ENCODE peak calls at places on chromosomes 12 and 14, in five cellular contexts. J is HepG2, N is GM12878, A is K562, F is H1. I is an unnamed sample.

GRCh38 chr14:64772394-64772950 is 68.2 kb downstream of the PLEKHG3 start:
- DNase-seq in A (no peak), F (no peak), N (no peak), J (peak; percentile 19), I (no peak)

GRCh38 chr14:36935976-36936678 is 236.3 kb downstream of the SLC25A21 start:
- DNase-seq in N (no peak), A (no peak), J (no peak), F (no peak), I (peak; percentile 57)

GRCh38 chr12:54300267-54300731 is 516 bp downstream of the NFE2 start:
- DNase-seq in F (no peak), N (no peak), J (no peak), A (no peak), I (no peak)

GRCh38 chr14:103095210-103095778 is 769 bp downstream of the EXOC3L4 start:
- DNase-seq in A (no peak), N (no peak), F (no peak), J (no peak), I (no peak)

GRCh38 chr14:61752626-61753025 is 9.6 kb upstream of the SNAPC1 start:
- DNase-seq in J (no peak), N (peak; percentile 60), F (no peak), A (no peak), I (no peak)

GRCh38 chr12:51832708-51833107 is 15.8 kb downstream of the FIGNL2 start:
- DNase-seq in F (no peak), N (no peak), A (no peak), J (no peak), I (no peak)

GRCh38 chr14:85280074-85280473 is 249.9 kb upstream of the FLRT2 start:
- DNase-seq in F (no peak), N (no peak), A (no peak), J (no peak), I (peak; percentile 1)

GRCh38 chr14:23174266-23174665 is 9.2 kb downstream of the SLC7A8 start:
- DNase-seq in N (no peak), F (no peak), J (no peak), A (no peak), I (no peak)

GRCh38 chr14:89959853-89960493 is 4.2 kb downstream of the TDP1 start:
- DNase-seq in A (no peak), J (no peak), F (no peak), N (no peak), I (no peak)

GRCh38 chr12:119808441-119808840 is 68.7 kb downstream of the CIT start:
- DNase-seq in J (no peak), F (no peak), A (no peak), N (no peak), I (no peak)

GRCh38 chr12:69388371-69388770 is 28.8 kb downstream of the YEATS4 start:
- DNase-seq in J (peak; percentile 43), F (no peak), A (no peak), N (no peak), I (peak; percentile 11)

DNA sequence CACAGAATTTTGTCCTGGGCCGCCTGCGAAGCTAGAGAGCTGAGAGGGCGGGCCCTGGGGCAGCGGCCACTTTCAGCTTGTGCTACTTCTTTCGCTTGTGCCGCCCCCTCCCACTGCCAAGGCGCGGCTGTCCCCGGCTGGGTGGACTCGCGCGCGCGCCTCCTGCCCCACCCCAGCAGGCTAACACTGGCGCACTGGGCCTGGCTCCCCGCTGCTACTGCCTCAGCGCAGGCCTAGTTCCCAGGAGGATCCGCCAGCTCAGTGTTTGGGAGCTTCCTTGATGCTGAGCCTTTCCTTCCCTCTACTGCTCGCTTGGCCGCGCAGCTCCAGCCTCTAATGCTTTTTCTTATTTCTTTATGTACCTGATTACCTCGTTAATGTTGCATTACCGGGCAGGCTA is 27.4 kb upstream of the METAP2 start:
- DNase-seq in F (peak; percentile 5), N (no peak), J (peak; percentile 25), A (no peak), I (no peak)
- TF ChIP-seq HDAC2 in F (no peak), N (no peak), J (peak; percentile 56), A (no peak), I (no peak)

GRCh38 chr14:93707475-93707874 is 80.8 kb downstream of the PRIMA1 start:
- DNase-seq in A (no peak), F (no peak), N (no peak), J (no peak), I (no peak)

GRCh38 chr14:93708800-93709199 is 79.5 kb downstream of the PRIMA1 start:
- DNase-seq in A (no peak), J (no peak), N (no peak), F (no peak), I (no peak)

GRCh38 chr14:93706360-93706955 is 81.8 kb downstream of the PRIMA1 start:
- DNase-seq in J (no peak), A (no peak), N (no peak), F (no peak), I (no peak)

GRCh38 chr14:93708311-93708734 is 80.0 kb downstream of the PRIMA1 start:
- DNase-seq in N (no peak), F (no peak), J (no peak), A (no peak), I (no peak)

DNA sequence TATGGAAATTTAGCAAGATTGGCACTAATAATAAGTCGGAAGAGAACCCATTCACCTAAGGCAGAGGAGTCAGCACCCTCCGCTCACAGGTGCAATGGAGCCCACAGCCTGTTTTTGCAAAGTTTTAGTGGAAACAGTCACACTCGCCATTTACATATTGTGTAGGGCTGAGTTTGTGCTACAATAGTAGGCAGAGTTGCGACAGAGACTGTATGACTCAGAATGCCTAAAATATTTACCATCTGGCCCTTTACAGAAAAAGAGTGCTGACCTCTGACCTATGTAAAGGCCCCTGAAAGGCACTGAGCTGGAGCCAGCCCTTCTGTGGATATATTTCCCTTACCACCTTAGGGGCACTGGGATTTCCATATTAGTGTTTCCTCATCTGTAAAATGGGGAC is 79.0 kb downstream of the PRIMA1 start:
- DNase-seq in N (no peak), F (no peak), A (no peak), J (peak; percentile 18), I (no peak)
- H3K4me2 ChIP-seq in N (no peak overlapping the region), F (no peak overlapping the region), A (no peak overlapping the region), J (no peak overlapping the region), I (no peak overlapping the region)

GRCh38 chr14:55893695-55894094 is 224.5 kb upstream of the PELI2 start:
- DNase-seq in J (no peak), A (no peak), F (no peak), N (no peak), I (no peak)
- TF ChIP-seq CEBPB in J (no peak), A (no peak), F (no peak), N (no peak), I (no peak)

GRCh38 chr12:94874086-94874985 is 129.2 kb downstream of the NDUFA12 start:
- DNase-seq in F (no peak), A (no peak), J (no peak), N (no peak), I (no peak)

GRCh38 chr12:94873368-94874085 is 130.0 kb downstream of the NDUFA12 start:
- DNase-seq in J (no peak), A (peak; percentile 12), N (no peak), F (no peak), I (peak; percentile 26)

GRCh38 chr12:94872007-94872653 is 131.4 kb downstream of the NDUFA12 start:
- DNase-seq in F (no peak), N (no peak), J (no peak), A (no peak), I (no peak)

GRCh38 chr12:94874986-94875312 is 128.5 kb downstream of the NDUFA12 start:
- DNase-seq in A (no peak), J (no peak), F (no peak), N (no peak), I (no peak)

GRCh38 chr12:94872671-94873367 is 130.7 kb downstream of the NDUFA12 start:
- DNase-seq in A (no peak), F (no peak), N (no peak), J (no peak), I (no peak)
- TF ChIP-seq HDAC2 in A (no peak), F (no peak), N (no peak), J (no peak), I (no peak)

GRCh38 chr12:94954029-94954685 is 49.3 kb downstream of the NDUFA12 start:
- DNase-seq in F (no peak), J (no peak), A (peak; percentile 85), N (no peak), I (peak; percentile 61)
- H3K4me2 ChIP-seq in F (no peak overlapping the region), J (no peak overlapping the region), A (peak overlapping the region; percentile 48), N (no peak overlapping the region), I (peak overlapping the region; percentile 27)

GRCh38 chr14:22047105-22047504 is 373.5 kb upstream of the OR4E1 start:
- DNase-seq in N (no peak), F (no peak), A (peak; percentile 5), J (peak; percentile 70), I (peak; percentile 31)

DNA sequence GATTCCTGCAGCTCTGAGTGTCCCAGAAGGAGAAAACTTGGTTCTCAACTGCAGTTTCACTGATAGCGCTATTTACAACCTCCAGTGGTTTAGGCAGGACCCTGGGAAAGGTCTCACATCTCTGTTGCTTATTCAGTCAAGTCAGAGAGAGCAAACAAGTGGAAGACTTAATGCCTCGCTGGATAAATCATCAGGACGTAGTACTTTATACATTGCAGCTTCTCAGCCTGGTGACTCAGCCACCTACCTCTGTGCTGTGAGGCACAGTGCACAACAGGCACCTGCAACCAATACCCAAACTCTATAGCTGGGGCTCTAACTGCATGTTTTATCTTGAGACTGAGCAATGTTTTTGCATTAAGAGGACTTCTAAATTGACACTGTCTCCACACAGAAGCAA is 379.2 kb upstream of the OR4E1 start:
- DNase-seq in A (no peak), N (no peak), F (no peak), J (no peak), I (no peak)
- TF ChIP-seq CEBPB in A (no peak), N (no peak), F (no peak), J (no peak), I (no peak)

GRCh38 chr12:113114447-113115178 is 20.9 kb downstream of the RASAL1 start:
- DNase-seq in J (no peak), F (no peak), A (no peak), N (no peak), I (no peak)
- TF ChIP-seq HDAC2 in J (no peak), F (no peak), A (no peak), N (no peak), I (no peak)

DNA sequence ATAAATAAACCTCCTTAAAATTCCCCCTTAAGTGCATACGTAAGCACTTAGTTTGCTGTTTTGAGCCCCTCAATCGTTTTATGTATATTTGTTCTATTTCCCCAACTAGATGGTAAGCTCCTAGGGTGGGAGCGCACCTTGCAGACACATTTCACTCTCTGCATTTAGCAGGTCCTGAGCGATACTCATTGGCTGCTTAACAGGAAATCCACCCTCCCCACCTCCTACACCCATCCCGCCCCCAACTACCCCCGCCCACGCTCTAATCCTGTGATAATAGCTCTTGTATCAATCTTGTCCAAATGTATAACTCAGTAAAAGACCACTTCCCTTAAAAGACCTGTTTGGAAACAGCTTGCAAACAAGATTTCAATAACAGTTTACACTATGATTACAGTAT is 8.2 kb downstream of the LPAR5 start:
- DNase-seq in J (no peak), F (no peak), N (no peak), A (peak; percentile 71), I (no peak)
- H3K4me2 ChIP-seq in J (no peak overlapping the region), F (no peak overlapping the region), N (peak overlapping the region; percentile 59), A (peak overlapping the region; percentile 55), I (no peak overlapping the region)

GRCh38 chr12:75488553-75488952 is 8.0 kb downstream of the GLIPR1 start:
- DNase-seq in N (no peak), F (no peak), A (peak; percentile 53), J (peak; percentile 12), I (peak; percentile 59)
- TF ChIP-seq CEBPB in N (no peak), F (no peak), A (no peak), J (no peak), I (no peak)

GRCh38 chr12:3328081-3328480 is 162.9 kb upstream of the PRMT8 start:
- DNase-seq in N (no peak), A (no peak), J (no peak), F (no peak), I (no peak)
- TF ChIP-seq HDAC2 in N (no peak), A (no peak), J (no peak), F (no peak), I (no peak)